ENCODE peak calls at places on chromosome 18, in eight cellular contexts. Z is A549, E is mesothelial cell of epicardium, C is HFFc6, A is OCI-LY7, R is GM13977, J is hepatocyte, H is bronchial epithelial cell. T is an unnamed sample.

GRCh38 chr18:34399892-34400291 is 175.2 kb upstream of the NOL4 start:
- DNase-seq in C (no peak), J (no peak), H (no peak), R (no peak), Z (no peak), E (no peak), A (no peak), T (no peak)

GRCh38 chr18:77702686-77703085 is 453.0 kb downstream of the GALR1 start:
- DNase-seq in J (peak; percentile 27), H (peak; percentile 4), Z (peak; percentile 36), A (peak; percentile 4), R (no peak), C (no peak), E (no peak), T (no peak)

GRCh38 chr18:12394428-12394827 is 13.3 kb upstream of the PRELID3A start:
- DNase-seq in Z (peak; percentile 26), A (peak; percentile 39), R (no peak), H (no peak), E (no peak), J (no peak), C (no peak), T (no peak)

GRCh38 chr18:62365420-62365819 is 40.3 kb downstream of the TNFRSF11A start:
- DNase-seq in H (no peak), R (no peak), Z (no peak), C (no peak), E (no peak), J (no peak), A (peak; percentile 6), T (no peak)

GRCh38 chr18:13278231-13278630 is 59.7 kb downstream of the LDLRAD4 start:
- DNase-seq in C (no peak), J (no peak), E (no peak), A (no peak), R (no peak), H (no peak), Z (no peak), T (no peak)

GRCh38 chr18:50373531-50373930 is 1.3 kb upstream of the SKA1 start:
- DNase-seq in E (no peak), Z (no peak), J (peak; percentile 32), H (no peak), R (no peak), A (no peak), C (no peak), T (no peak)

GRCh38 chr18:2982452-2983172 is 30.3 kb downstream of the LPIN2 start:
- DNase-seq in J (peak; percentile 57), A (no peak), E (no peak), H (no peak), C (no peak), R (no peak), Z (peak; percentile 41), T (no peak)

GRCh38 chr18:56823986-56824385 is 172.8 kb downstream of the WDR7 start:
- DNase-seq in J (no peak), R (no peak), H (no peak), A (no peak), Z (no peak), C (no peak), E (no peak), T (no peak)

GRCh38 chr18:22858121-22858520 is 75.0 kb upstream of the RBBP8 start:
- DNase-seq in J (no peak), C (no peak), H (peak; percentile 68), E (no peak), Z (no peak), R (no peak), A (no peak), T (no peak)

GRCh38 chr18:49020129-49020528 is 69.4 kb upstream of the SMAD7 start:
- DNase-seq in R (no peak), H (no peak), A (no peak), Z (no peak), J (peak; percentile 32), C (no peak), E (peak; percentile 36), T (no peak)

GRCh38 chr18:42458226-42458625 is 503.2 kb downstream of the PIK3C3 start:
- DNase-seq in J (no peak), H (no peak), C (no peak), E (no peak), Z (no peak), A (no peak), R (no peak), T (no peak)

GRCh38 chr18:48919547-48919946 is 31.2 kb downstream of the SMAD7 start:
- DNase-seq in H (no peak), R (no peak), A (no peak), J (no peak), C (no peak), Z (no peak), E (no peak), T (no peak)

GRCh38 chr18:75844102-75844604 is 416.6 kb upstream of the SMIM21 start:
- DNase-seq in H (peak; percentile 4), R (no peak), Z (no peak), E (no peak), C (no peak), A (no peak), J (peak; percentile 18), T (no peak)

GRCh38 chr18:43780782-43781340 is 503.6 kb upstream of the SYT4 start:
- DNase-seq in A (no peak), C (peak; percentile 14), J (peak; percentile 13), Z (no peak), R (no peak), E (no peak), H (peak; percentile 48), T (no peak)

GRCh38 chr18:35409921-35410320 is 32.8 kb upstream of the ZNF396 start:
- DNase-seq in Z (peak; percentile 28), H (peak; percentile 47), C (no peak), J (no peak), E (no peak), A (no peak), R (no peak), T (no peak)

GRCh38 chr18:76686737-76687231 is 135.6 kb upstream of the ZNF236 start:
- DNase-seq in J (peak; percentile 75), C (peak; percentile 61), R (peak; percentile 68), Z (peak; percentile 42), H (peak; percentile 59), A (peak; percentile 4), E (peak; percentile 56), T (no peak)

GRCh38 chr18:70623106-70623505 is 334.3 kb downstream of the SOCS6 start:
- DNase-seq in E (no peak), J (no peak), A (no peak), H (no peak), Z (no peak), R (no peak), C (no peak), T (no peak)

GRCh38 chr18:56575819-56576663 is 62.4 kb downstream of the TXNL1 start:
- DNase-seq in C (peak; percentile 62), R (peak; percentile 59), E (no peak), A (peak; percentile 33), Z (peak; percentile 28), J (peak; percentile 70), H (peak; percentile 50), T (no peak)

GRCh38 chr18:68448736-68449135 is 266.2 kb downstream of the TMX3 start:
- DNase-seq in H (peak; percentile 64), A (no peak), Z (no peak), J (no peak), C (peak; percentile 88), R (no peak), E (no peak), T (no peak)

DNA sequence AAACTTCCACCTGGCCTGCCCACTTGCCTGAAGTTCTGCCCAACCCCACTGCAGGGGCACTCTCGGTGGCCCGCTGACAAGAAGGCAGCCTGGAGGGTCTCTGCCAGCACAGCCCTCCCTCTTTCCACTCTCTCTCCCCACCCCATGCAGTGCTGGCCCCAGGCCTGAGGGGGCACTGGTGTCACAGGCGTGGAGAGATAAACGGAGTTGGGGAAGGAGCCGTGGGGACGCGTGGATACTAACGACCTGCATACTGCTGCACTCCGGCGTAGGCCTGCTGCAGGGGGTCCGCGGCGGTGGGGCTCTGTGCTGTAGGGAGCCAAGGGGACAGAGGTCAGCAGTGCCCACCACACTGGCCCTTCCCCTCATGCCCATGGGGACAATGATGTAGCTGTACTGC is 299.3 kb downstream of the CELF4 start:
- DNase-seq in C (no peak), R (no peak), Z (no peak), J (no peak), H (no peak), E (no peak), A (no peak), T (no peak)
- TF ChIP-seq CTCF in C (peak; percentile 23), R (peak; percentile 35), Z (peak; percentile 10), J (no peak), H (no peak), E (no peak), A (no peak), T (no peak)

GRCh38 chr18:36518839-36519238 is 221.3 kb downstream of the FHOD3 start:
- DNase-seq in Z (no peak), A (no peak), H (no peak), J (no peak), E (no peak), R (no peak), C (no peak), T (no peak)
- TF ChIP-seq CTCF in Z (no peak), A (no peak), H (no peak), J (no peak), E (no peak), R (no peak), C (peak; percentile 17), T (no peak)

GRCh38 chr18:57910134-57910533 is 107.0 kb upstream of the ATP8B1 start:
- DNase-seq in C (no peak), H (no peak), R (no peak), A (no peak), J (no peak), E (no peak), Z (no peak), T (no peak)

GRCh38 chr18:57913686-57914085 is 110.6 kb upstream of the ATP8B1 start:
- DNase-seq in R (no peak), E (no peak), A (no peak), Z (no peak), H (no peak), J (no peak), C (no peak), T (no peak)

GRCh38 chr18:57909620-57910019 is 106.5 kb upstream of the ATP8B1 start:
- DNase-seq in A (no peak), Z (no peak), E (no peak), J (peak; percentile 64), R (no peak), C (no peak), H (peak; percentile 84), T (no peak)

GRCh38 chr18:57908092-57908491 is 105.0 kb upstream of the ATP8B1 start:
- DNase-seq in J (no peak), C (no peak), R (no peak), Z (no peak), H (no peak), E (no peak), A (no peak), T (no peak)

GRCh38 chr18:57910817-57911216 is 107.7 kb upstream of the ATP8B1 start:
- DNase-seq in C (no peak), E (no peak), R (peak; percentile 25), H (no peak), Z (no peak), A (peak; percentile 2), J (no peak), T (no peak)
- TF ChIP-seq CTCF in C (peak; percentile 65), E (no peak), R (peak; percentile 58), H (peak; percentile 55), Z (peak; percentile 14), A (peak; percentile 50), J (no peak), T (no peak)

DNA sequence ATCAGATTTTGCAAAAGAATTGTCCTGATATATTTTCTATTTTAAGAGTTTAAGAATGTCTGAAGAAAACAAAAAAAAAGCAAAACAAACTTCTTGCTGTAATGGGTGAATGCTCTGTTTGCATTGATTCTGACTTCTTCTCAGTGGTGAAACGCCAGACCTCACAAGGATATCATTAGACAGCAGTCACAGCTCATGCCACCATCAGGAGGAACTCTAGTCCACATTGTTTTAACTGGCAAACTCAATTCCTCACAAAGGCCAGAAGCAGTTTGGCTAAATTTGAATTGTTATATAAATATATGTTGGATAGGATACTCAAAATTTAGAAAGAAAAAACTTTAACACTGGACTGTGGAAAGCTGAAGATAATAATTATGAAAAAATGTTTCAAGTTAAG is 89.4 kb downstream of the DOK6 start:
- DNase-seq in E (no peak), J (no peak), C (no peak), H (no peak), R (no peak), A (no peak), Z (no peak), T (no peak)
- TF ChIP-seq CTCF in E (no peak), J (no peak), C (no peak), H (no peak), R (no peak), A (no peak), Z (no peak), T (no peak)